ENCODE peak calls at places on chromosomes 12 and 14, in six cellular contexts. Z is GM12878, P is K562, B is Panc1, C is HCT116, W is HepG2. L is an unnamed sample.
A peak's percentile ranks its signal among the peaks of the same experiment; 100 is the strongest.

GRCh38 chr12:68481181-68481941 is 129.3 kb upstream of the RAP1B start:
- DNase-seq in Z (peak; percentile 89), P (no peak), B (no peak), C (no peak), W (no peak), L (no peak)

GRCh38 chr14:64723691-64724577 is 19.7 kb downstream of the PLEKHG3 start:
- DNase-seq in Z (no peak), P (no peak), B (no peak), C (no peak), W (no peak), L (no peak)

GRCh38 chr12:88896958-88897357 is 316.7 kb upstream of the KITLG start:
- DNase-seq in Z (no peak), P (no peak), B (no peak), C (no peak), W (no peak), L (no peak)

GRCh38 chr12:113630625-113631024 is 159.0 kb upstream of the LHX5 start:
- DNase-seq in Z (no peak), P (no peak), B (no peak), C (no peak), W (no peak), L (no peak)

GRCh38 chr12:115297445-115297844 is 613.5 kb upstream of the TBX3 start:
- DNase-seq in Z (no peak), P (no peak), B (no peak), C (no peak), W (no peak), L (no peak)

GRCh38 chr12:67522222-67522621 is 126.3 kb upstream of the DYRK2 start:
- DNase-seq in Z (no peak), P (no peak), B (no peak), C (no peak), W (no peak), L (no peak)

GRCh38 chr12:91887957-91888356 is 257.7 kb downstream of the BTG1 start:
- DNase-seq in Z (no peak), P (no peak), B (no peak), C (no peak), W (no peak), L (no peak)

GRCh38 chr12:64530566-64530965 is 78.6 kb downstream of the TBK1 start:
- DNase-seq in Z (no peak), P (no peak), B (no peak), C (no peak), W (no peak), L (no peak)

GRCh38 chr12:114762490-114763110 is 78.6 kb upstream of the TBX3 start:
- DNase-seq in Z (no peak), P (no peak), B (no peak), C (no peak), W (no peak), L (no peak)

GRCh38 chr12:11880424-11880823 is 190.3 kb upstream of the BCL2L14 start:
- DNase-seq in Z (no peak), P (no peak), B (no peak), C (no peak), W (no peak), L (no peak)

GRCh38 chr12:71092290-71092689 is 65.5 kb downstream of the TSPAN8 start:
- DNase-seq in Z (no peak), P (no peak), B (no peak), C (peak; percentile 75), W (no peak), L (no peak)

GRCh38 chr12:48160807-48161206 is 3.5 kb upstream of the ASB8 start:
- DNase-seq in Z (no peak), P (no peak), B (no peak), C (no peak), W (no peak), L (no peak)

GRCh38 chr14:99511421-99512109 is 30.4 kb downstream of the CCNK start:
- DNase-seq in Z (no peak), P (no peak), B (no peak), C (no peak), W (no peak), L (peak; percentile 21)

DNA sequence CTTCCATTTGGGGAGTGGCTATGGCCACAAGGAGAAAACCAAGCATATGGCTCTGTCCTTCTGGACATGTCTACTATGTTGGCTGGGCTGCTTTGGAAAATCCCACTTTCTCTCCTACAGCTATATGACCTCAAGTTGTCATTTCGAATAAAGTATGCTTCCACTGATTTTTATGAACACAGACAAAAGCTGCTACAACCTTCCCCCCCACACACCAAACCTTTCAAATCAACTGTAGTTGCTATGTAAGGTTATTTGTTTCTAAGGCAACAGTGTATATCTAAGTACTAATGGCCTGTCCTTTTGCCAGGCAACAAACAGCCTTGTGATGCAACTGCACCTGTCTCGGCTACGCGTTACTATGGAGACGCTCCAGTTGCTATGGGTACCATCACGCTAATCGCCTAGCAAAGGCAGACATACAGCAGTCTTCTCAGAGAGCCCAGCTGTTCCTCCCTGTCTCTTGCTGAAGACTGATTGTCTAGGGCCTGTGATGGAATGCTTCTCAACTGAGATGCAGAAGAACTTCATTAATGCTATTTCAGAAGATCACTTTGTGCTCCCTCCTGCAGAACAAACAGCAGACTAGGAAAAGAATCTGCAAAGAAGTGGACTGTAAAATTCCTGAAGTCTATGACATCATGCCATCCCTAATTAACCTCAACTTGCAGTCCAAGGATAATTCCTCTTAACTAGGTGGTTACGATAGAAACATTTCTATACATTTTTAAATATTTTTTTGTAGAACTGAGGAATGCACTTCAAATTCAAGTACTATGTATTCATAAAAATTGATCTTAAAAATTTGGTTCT is 67.6 kb downstream of the FOXN3 start:
- DNase-seq in Z (no peak), P (no peak), B (no peak), C (no peak), W (no peak), L (peak; percentile 64)
- TF ChIP-seq SIN3A in Z (no peak), P (no peak), B (no peak), C (no peak), W (no peak), L (no peak)

DNA sequence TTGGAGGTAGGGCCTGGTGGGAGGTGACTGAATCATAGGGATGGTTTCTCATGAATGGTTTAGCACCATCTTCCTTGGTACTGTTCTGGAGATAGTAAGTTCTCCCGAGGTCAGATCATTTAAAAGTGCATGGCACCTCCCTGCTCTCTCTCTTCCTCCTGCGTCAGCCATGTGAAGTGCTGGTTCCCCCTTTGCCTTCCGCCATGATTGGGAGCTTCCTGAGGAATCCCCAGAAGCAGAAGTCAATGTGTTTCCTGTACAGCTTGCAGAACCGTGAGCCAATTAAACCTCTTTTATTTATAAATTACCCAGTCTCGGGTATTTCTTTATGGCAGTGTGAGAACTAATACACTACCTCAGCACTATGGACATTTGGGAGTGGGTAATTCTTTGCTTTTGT is 4.8 kb upstream of the LGMN start:
- DNase-seq in Z (no peak), P (no peak), B (no peak), C (no peak), W (no peak), L (no peak)
- TF ChIP-seq POLR2AphosphoS5 in Z (no peak), P (no peak), B (no peak), C (no peak), W (no peak), L (no peak)

GRCh38 chr12:106883421-106883820 is 72.3 kb upstream of the TMEM263 start:
- DNase-seq in Z (no peak), P (no peak), B (no peak), C (no peak), W (no peak), L (no peak)

GRCh38 chr12:106873983-106874382 is 81.7 kb upstream of the TMEM263 start:
- DNase-seq in Z (no peak), P (no peak), B (no peak), C (no peak), W (no peak), L (no peak)

GRCh38 chr12:106885026-106885425 is 70.7 kb upstream of the TMEM263 start:
- DNase-seq in Z (no peak), P (no peak), B (no peak), C (no peak), W (no peak), L (no peak)

GRCh38 chr12:106879612-106880011 is 76.1 kb upstream of the TMEM263 start:
- DNase-seq in Z (no peak), P (no peak), B (no peak), C (no peak), W (no peak), L (no peak)
- TF ChIP-seq SIN3A in Z (no peak), P (no peak), B (no peak), C (no peak), W (no peak), L (no peak)

GRCh38 chr12:5689773-5690172 is 255.3 kb downstream of the ANO2 start:
- DNase-seq in Z (no peak), P (no peak), B (no peak), C (peak; percentile 6), W (no peak), L (no peak)

GRCh38 chr12:5690240-5690639 is 254.8 kb downstream of the ANO2 start:
- DNase-seq in Z (no peak), P (no peak), B (no peak), C (no peak), W (no peak), L (no peak)

GRCh38 chr12:5692850-5693249 is 252.2 kb downstream of the ANO2 start:
- DNase-seq in Z (no peak), P (no peak), B (no peak), C (no peak), W (no peak), L (no peak)

GRCh38 chr12:5691943-5692342 is 253.1 kb downstream of the ANO2 start:
- DNase-seq in Z (no peak), P (no peak), B (no peak), C (no peak), W (no peak), L (no peak)

GRCh38 chr12:5694759-5695409 is 250.2 kb downstream of the ANO2 start:
- DNase-seq in Z (no peak), P (no peak), B (no peak), C (peak; percentile 3), W (no peak), L (no peak)
- TF ChIP-seq POLR2AphosphoS5 in Z (no peak), P (no peak), B (no peak), C (no peak), W (no peak), L (no peak)

GRCh38 chr12:5887758-5888157 is 57.3 kb downstream of the ANO2 start:
- DNase-seq in Z (no peak), P (no peak), B (no peak), C (no peak), W (no peak), L (no peak)
- TF ChIP-seq SIN3A in Z (no peak), P (no peak), B (no peak), C (no peak), W (no peak), L (no peak)

GRCh38 chr14:56371737-56372136 is 207.9 kb upstream of the TMEM260 start:
- DNase-seq in Z (no peak), P (no peak), B (no peak), C (no peak), W (no peak), L (no peak)

GRCh38 chr14:56367416-56367815 is 212.2 kb upstream of the TMEM260 start:
- DNase-seq in Z (no peak), P (no peak), B (no peak), C (no peak), W (no peak), L (no peak)
- TF ChIP-seq POLR2AphosphoS5 in Z (no peak), P (no peak), B (no peak), C (no peak), W (no peak), L (no peak)